ENCODE peak calls at places on chromosomes 6 and 20, in five cellular contexts. W is HCT116, M is H1, F is suprapubic skin, O is esophagus muscularis mucosa. T is an unnamed sample.

GRCh38 chr6:111601875-111602274 is 3.8 kb downstream of the TRAF3IP2 start:
- DNase-seq in W (no peak), M (no peak), O (no peak), F (no peak), T (no peak)

GRCh38 chr20:46937140-46937523 is 42.5 kb downstream of the EYA2 start:
- DNase-seq in M (no peak), O (no peak), W (no peak), F (no peak), T (no peak)

GRCh38 chr6:26232950-26233607 is 131.9 kb upstream of the BTN3A2 start:
- DNase-seq in F (no peak), M (no peak), W (no peak), O (no peak), T (no peak)

GRCh38 chr6:35305117-35305516 is 7.5 kb downstream of the DEF6 start:
- DNase-seq in O (no peak), M (no peak), F (no peak), W (no peak), T (no peak)

GRCh38 chr6:79137671-79138070 is 59.6 kb upstream of the PHIP start:
- DNase-seq in M (no peak), F (no peak), W (no peak), O (no peak), T (no peak)

GRCh38 chr6:30258204-30258603 is 45.0 kb upstream of the TRIM26 start:
- DNase-seq in M (no peak), F (no peak), O (no peak), W (no peak), T (no peak)

GRCh38 chr6:81511423-81511822 is 241.1 kb downstream of the TENT5A start:
- DNase-seq in O (no peak), M (no peak), F (no peak), W (no peak), T (no peak)

GRCh38 chr6:27255866-27256265 is 8.4 kb downstream of the PRSS16 start:
- DNase-seq in F (no peak), O (peak; percentile 45), M (no peak), W (no peak), T (no peak)

GRCh38 chr6:137701942-137702341 is 165.1 kb upstream of the TNFAIP3 start:
- DNase-seq in W (no peak), O (no peak), F (no peak), M (no peak), T (no peak)

GRCh38 chr6:31729515-31729978 is 448 bp upstream of the DDAH2 start:
- DNase-seq in W (peak; percentile 70), F (peak; percentile 97), O (peak; percentile 97), M (peak; percentile 96), T (peak; percentile 70)
- TF ChIP-seq POLR2A in W (no peak), F (no peak), O (no peak), M (no peak), T (peak; percentile 47)

GRCh38 chr6:87151786-87152527 is 3.4 kb upstream of the ZNF292 start:
- DNase-seq in F (peak; percentile 81), W (no peak), O (no peak), M (peak; percentile 85), T (peak; percentile 42)
- TF ChIP-seq POLR2AphosphoS5 in F (no peak), W (no peak), O (peak; percentile 43), M (peak; percentile 20), T (peak; percentile 79)

DNA sequence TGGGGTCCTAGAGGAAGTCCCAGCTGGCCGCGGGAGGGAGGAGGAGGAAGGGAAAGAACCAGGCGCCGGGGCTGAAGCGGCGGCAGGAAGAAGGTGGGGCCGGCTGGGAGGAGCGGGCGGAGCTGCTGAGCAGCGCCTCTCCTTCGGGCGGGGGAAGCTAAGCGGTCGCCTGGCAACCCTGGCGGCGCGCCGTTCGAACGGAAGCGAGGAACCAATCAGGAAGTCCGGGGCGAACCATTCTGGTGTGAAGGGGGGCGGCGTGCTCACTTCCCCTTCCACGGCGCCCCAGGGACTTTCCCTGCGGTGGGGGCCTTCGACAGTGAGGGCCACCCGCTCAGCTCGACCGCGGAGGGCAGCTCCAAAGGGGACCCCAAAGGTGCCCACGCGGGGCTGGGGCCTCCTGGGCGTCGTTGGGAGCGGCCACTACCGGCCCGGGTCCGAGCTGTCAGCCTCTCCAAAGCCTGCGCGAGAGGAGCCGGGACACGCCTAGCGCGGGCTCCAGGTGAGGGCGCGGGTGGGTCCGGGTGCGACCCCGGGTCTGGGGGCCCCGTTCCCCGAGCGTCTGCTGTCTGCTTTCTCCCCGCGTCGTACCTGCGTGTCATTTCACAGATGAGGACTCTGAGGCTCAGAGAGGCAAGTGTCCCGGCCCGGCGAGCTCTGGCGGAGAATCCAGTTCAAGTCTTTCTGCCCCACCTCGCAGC is at the start of gene FAM110A:
- DNase-seq in M (peak; percentile 93), W (peak; percentile 83), F (peak; percentile 96), O (peak; percentile 99), T (peak; percentile 89)
- TF ChIP-seq POLR2A in M (no peak), W (no peak), F (no peak), O (no peak), T (peak; percentile 71)

DNA sequence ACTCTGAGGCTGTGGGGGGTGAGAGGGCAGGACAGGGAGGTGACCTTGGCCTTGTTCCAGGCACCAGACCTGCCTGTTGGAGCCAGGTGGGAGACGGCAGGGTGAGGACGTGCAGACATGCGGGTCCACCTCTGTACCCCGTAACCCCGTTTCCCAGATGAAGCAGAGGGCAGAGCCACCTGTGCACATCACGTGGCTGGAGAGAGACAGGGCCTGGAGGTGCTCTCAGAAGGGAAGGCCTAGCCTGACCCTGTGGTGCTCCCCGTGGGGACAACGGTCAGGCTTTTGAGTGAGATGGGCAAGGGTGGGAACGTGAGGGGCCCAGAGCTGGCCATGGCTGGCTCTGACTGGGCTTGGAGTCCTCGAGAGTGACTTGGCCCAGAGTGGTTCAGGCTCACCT is 6.6 kb downstream of the NTSR1 start:
- DNase-seq in F (no peak), M (no peak), O (no peak), W (no peak), T (no peak)
- TF ChIP-seq POLR2AphosphoS5 in F (no peak), M (no peak), O (no peak), W (no peak), T (no peak)

DNA sequence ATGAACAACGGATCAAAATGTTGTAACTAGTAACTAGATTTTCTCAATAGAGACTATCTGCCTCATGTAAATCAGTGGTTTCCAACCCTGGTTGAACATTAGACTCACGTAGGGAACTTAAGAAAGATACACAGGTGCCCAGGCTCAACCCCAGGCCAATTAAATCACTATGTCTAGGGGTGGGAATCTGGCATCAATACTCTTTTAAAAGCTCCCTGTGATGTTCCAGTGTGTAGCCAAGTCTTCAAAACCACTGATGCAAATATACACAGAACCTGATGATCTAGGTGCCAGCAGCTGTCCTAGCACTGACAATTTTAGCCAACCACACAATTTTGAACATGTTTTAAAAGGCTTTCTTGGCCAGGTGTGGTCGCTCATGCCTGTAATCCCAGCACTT is 128.7 kb downstream of the TBC1D32 start:
- DNase-seq in F (no peak), O (no peak), M (no peak), W (no peak), T (no peak)
- TF ChIP-seq POLR2A in F (no peak), O (no peak), M (no peak), W (no peak), T (no peak)

GRCh38 chr20:54083459-54083858 is 13.1 kb upstream of the BCAS1 start:
- DNase-seq in F (no peak), W (no peak), M (no peak), O (no peak), T (no peak)

GRCh38 chr20:54084193-54084592 is 13.8 kb upstream of the BCAS1 start:
- DNase-seq in W (no peak), F (no peak), M (no peak), O (no peak), T (no peak)

GRCh38 chr20:54085910-54086309 is 15.5 kb upstream of the BCAS1 start:
- DNase-seq in F (no peak), W (no peak), O (no peak), M (no peak), T (no peak)

GRCh38 chr20:54085425-54085824 is 15.0 kb upstream of the BCAS1 start:
- DNase-seq in M (no peak), F (no peak), W (no peak), O (no peak), T (no peak)

GRCh38 chr20:54084727-54085368 is 14.5 kb upstream of the BCAS1 start:
- DNase-seq in O (no peak), W (no peak), F (no peak), M (no peak), T (no peak)
- TF ChIP-seq POLR2AphosphoS5 in O (no peak), W (no peak), F (no peak), M (no peak), T (no peak)

GRCh38 chr6:31560697-31561058 is 11.4 kb upstream of the LTA start:
- DNase-seq in W (no peak), F (no peak), M (no peak), O (no peak), T (no peak)

GRCh38 chr6:31559606-31559957 is 12.2 kb downstream of the NFKBIL1 start:
- DNase-seq in M (no peak), W (no peak), O (no peak), F (no peak), T (no peak)

GRCh38 chr6:31558631-31559500 is 11.5 kb downstream of the NFKBIL1 start:
- DNase-seq in O (no peak), W (no peak), F (no peak), M (no peak), T (peak; percentile 66)

GRCh38 chr6:31558318-31558625 is 10.9 kb downstream of the NFKBIL1 start:
- DNase-seq in F (no peak), M (no peak), W (no peak), O (no peak), T (no peak)

DNA sequence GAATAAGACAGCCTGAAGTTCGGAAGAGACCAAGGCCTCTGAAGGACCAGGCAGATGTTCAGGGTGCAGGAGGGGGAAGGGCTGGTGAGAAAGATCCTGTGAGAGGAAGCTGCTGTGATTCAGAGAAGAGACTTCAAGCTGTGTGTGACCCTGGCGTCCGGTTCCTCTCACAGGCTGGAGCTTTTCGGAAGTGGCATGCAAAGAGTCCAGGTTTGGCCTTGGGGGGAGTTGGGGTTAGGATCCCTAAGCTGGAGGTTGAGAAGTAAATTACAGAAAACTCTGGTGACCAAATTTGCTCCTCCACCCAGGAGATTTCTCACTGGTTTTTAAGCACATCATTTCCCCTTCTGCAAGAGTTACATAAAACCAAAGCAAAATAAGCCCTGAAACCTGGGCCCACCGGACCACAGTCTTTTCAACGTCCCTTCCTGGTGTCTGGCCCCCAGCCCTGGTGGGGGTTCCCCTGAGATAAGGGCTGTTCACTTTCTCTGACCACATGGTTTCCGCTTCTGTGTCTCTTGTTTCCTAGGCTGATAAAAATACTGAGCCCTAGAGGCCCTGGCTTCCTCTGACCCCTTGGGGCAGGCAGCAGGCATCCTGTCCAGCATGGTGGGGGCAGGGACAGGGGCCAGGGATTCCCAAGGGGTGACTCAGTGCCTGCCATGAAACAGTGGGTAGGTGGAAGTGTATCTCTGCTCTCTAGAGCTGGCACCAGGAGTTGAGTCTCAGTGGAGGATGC is 12.0 kb upstream of the LTA start:
- DNase-seq in F (no peak), O (no peak), W (no peak), M (no peak), T (peak; percentile 59)
- TF ChIP-seq POLR2A in F (no peak), O (no peak), W (no peak), M (no peak), T (no peak)

GRCh38 chr20:41141153-41141815 is 3.9 kb downstream of the PLCG1 start:
- DNase-seq in O (no peak), F (no peak), M (no peak), W (no peak), T (no peak)
- TF ChIP-seq POLR2AphosphoS5 in O (peak; percentile 73), F (no peak), M (no peak), W (no peak), T (no peak)